ENCODE peak calls at places on chromosomes 4 and X, in eight cellular contexts. H, V, K, I, P, S, X and D are unnamed samples.
A peak's percentile ranks its signal among the peaks of the same experiment; 100 is the strongest.

GRCh38 chr4:186840222-186840701 is 116.6 kb upstream of the FAT1 start:
- DNase-seq in H (no peak), V (peak; percentile 64), K (no peak), I (no peak), P (peak; percentile 78), S (peak; percentile 68), X (no peak), D (no peak)

GRCh38 chr4:79209822-79210635 is 115.8 kb downstream of the NAA11 start:
- DNase-seq in H (no peak), V (peak; percentile 22), K (no peak), I (no peak), P (no peak), S (peak; percentile 5), X (peak; percentile 43), D (no peak)

GRCh38 chrX:132853040-132853439 is 105.4 kb downstream of the HS6ST2 start:
- DNase-seq in H (no peak), V (peak; percentile 69), K (no peak), I (no peak), P (no peak), S (no peak), X (no peak), D (no peak)

GRCh38 chr4:39469429-39470077 is 10.7 kb downstream of the LIAS start:
- DNase-seq in H (no peak), V (peak; percentile 88), K (no peak), I (peak; percentile 57), P (peak; percentile 65), S (peak; percentile 16), X (no peak), D (peak; percentile 74)

GRCh38 chrX:99117011-99117410 is 1293.1 kb downstream of the PCDH19 start:
- DNase-seq in H (no peak), V (no peak), K (no peak), I (no peak), P (no peak), S (no peak), X (no peak), D (no peak)

GRCh38 chr4:41865306-41865980 is 69.8 kb upstream of the TMEM33 start:
- DNase-seq in H (no peak), V (peak; percentile 5), K (no peak), I (no peak), P (no peak), S (no peak), X (no peak), D (no peak)

GRCh38 chr4:108454227-108454626 is 166.1 kb upstream of the RPL34 start:
- DNase-seq in H (no peak), V (no peak), K (no peak), I (no peak), P (no peak), S (no peak), X (no peak), D (no peak)

GRCh38 chr4:189806506-189806905 is 134.2 kb upstream of the FRG1 start:
- DNase-seq in H (no peak), V (no peak), K (no peak), I (no peak), P (no peak), S (no peak), X (no peak), D (no peak)

GRCh38 chr4:184409911-184410692 is 64.2 kb downstream of the IRF2 start:
- DNase-seq in H (no peak), V (no peak), K (peak; percentile 61), I (no peak), P (no peak), S (no peak), X (no peak), D (no peak)

GRCh38 chrX:17860811-17861495 is at the start of gene RAI2:
- DNase-seq in H (no peak), V (no peak), K (peak; percentile 17), I (no peak), P (peak; percentile 40), S (peak; percentile 25), X (peak; percentile 87), D (no peak)